ENCODE peak calls at places on chromosomes 11 and 22, in four cellular contexts. P is HepG2, G is GM12878, U is K562. B is an unnamed sample.
A peak's percentile ranks its signal among the peaks of the same experiment; 100 is the strongest.

GRCh38 chr11:2775083-2775625 is 75.4 kb upstream of the KCNQ1OT1 start:
- DNase-seq in P (no peak), G (peak; percentile 13), U (no peak), B (no peak)

GRCh38 chr11:85822814-85823213 is 11.9 kb upstream of the SYTL2 start:
- DNase-seq in P (no peak), G (no peak), U (no peak), B (no peak)

GRCh38 chr11:10293423-10294288 is at the start of gene SBF2:
- DNase-seq in P (peak; percentile 69), G (no peak), U (peak; percentile 88), B (peak; percentile 85)

GRCh38 chr11:15579287-15580001 is 464.7 kb downstream of the INSC start:
- DNase-seq in P (no peak), G (no peak), U (no peak), B (no peak)

GRCh38 chr11:121841487-121842167 is 274.4 kb downstream of the BLID start:
- DNase-seq in P (peak; percentile 4), G (no peak), U (no peak), B (no peak)

GRCh38 chr11:2300936-2301630 is 635 bp downstream of the C11orf21 start:
- DNase-seq in P (no peak), G (no peak), U (peak; percentile 37), B (no peak)

GRCh38 chr22:29268511-29269229 is 602 bp downstream of the EWSR1 start:
- DNase-seq in P (peak; percentile 41), G (no peak), U (peak; percentile 69), B (no peak)

GRCh38 chr11:33531743-33532181 is 168.9 kb downstream of the C11orf91 start:
- DNase-seq in P (no peak), G (no peak), U (no peak), B (no peak)

GRCh38 chr11:82682003-82682751 is 51.5 kb downstream of the FAM181B start:
- DNase-seq in P (peak; percentile 67), G (peak; percentile 9), U (peak; percentile 35), B (peak; percentile 54)

GRCh38 chr22:49934891-49935557 is 16.6 kb downstream of the CRELD2 start:
- DNase-seq in P (no peak), G (no peak), U (peak; percentile 74), B (no peak)

DNA sequence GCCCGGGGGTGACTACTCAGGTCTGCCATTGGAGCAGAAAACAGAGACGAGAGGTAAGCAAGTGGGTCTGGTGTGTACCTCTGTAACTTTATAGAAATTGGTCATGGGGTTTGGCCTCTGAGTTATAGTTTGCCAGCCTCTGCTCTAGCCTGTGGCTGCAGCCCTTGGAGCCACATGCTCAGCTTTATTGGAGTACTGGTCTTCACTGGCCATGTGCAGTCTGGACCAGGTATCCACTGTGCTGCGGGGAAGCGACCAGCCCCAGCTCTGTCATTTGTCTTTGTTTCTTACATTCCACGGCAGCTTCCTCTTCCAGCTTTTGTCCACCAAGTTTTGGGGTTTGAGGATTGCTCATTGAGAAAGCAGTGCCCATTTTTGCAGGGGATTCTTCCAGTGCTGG is 453.4 kb downstream of the TBC1D22A start:
- DNase-seq in P (no peak), G (no peak), U (no peak), B (no peak)
- TF ChIP-seq FOXM1 in P (no peak), G (no peak), U (no peak), B (no peak)

GRCh38 chr11:8809605-8810272 is 101.2 kb upstream of the AKIP1 start:
- DNase-seq in P (peak; percentile 24), G (no peak), U (no peak), B (no peak)
- TF ChIP-seq TARDBP in P (no peak), G (no peak), U (no peak), B (no peak)

GRCh38 chr22:36156515-36157419 is 3.8 kb downstream of the APOL3 start:
- DNase-seq in P (peak; percentile 41), G (no peak), U (peak; percentile 50), B (no peak)

GRCh38 chr22:36164621-36165020 is 4.1 kb upstream of the APOL3 start:
- DNase-seq in P (no peak), G (no peak), U (no peak), B (no peak)

GRCh38 chr22:36163497-36163896 is 2.9 kb upstream of the APOL3 start:
- DNase-seq in P (no peak), G (no peak), U (no peak), B (no peak)

GRCh38 chr22:36162127-36163034 is 1.8 kb upstream of the APOL3 start:
- DNase-seq in P (no peak), G (peak; percentile 70), U (no peak), B (no peak)

DNA sequence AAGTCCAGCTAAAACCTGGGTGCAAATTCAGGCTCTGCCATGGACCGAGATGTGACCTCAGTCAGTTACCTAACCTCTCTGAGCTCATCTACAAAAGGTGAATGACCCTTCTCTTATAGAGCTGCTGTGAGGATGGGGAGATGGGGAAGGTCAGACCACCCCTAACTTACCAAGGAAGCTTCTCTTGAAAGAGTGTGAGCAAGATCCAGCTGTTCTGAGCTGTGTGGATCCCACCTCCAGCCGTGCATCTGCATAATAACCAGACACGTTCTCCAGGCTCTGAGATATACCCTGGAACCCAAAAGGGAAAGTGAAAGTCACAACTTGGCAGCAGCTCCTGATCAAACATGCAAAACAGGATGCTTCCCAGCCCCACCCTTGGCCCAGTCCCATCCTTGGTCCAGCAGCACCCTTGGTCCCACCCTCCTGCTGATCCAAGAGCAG is at the start of gene APOL3:
- DNase-seq in P (no peak), G (peak; percentile 60), U (no peak), B (no peak)
- TF ChIP-seq FOXM1 in P (no peak), G (no peak), U (no peak), B (no peak)

GRCh38 chr11:74319139-74319538 is 7.7 kb upstream of the P4HA3 start:
- DNase-seq in P (no peak), G (no peak), U (no peak), B (no peak)
- TF ChIP-seq TARDBP in P (no peak), G (no peak), U (no peak), B (no peak)